ENCODE peak calls at places on chromosomes 16 and 17, in six cellular contexts. A, C, O, E, I and H are unnamed samples.

GRCh38 chr17:7351665-7352558 is at the start of gene KCTD11:
- DNase-seq in A (peak; percentile 70), C (peak; percentile 97), O (peak; percentile 51), E (peak; percentile 80), I (no peak), H (peak; percentile 97)

GRCh38 chr17:5234645-5235576 is at the start of gene SCIMP:
- DNase-seq in A (no peak), C (no peak), O (no peak), E (no peak), I (no peak), H (no peak)

GRCh38 chr17:17391575-17392370 is 85.0 kb upstream of the MED9 start:
- DNase-seq in A (peak; percentile 15), C (no peak), O (peak; percentile 85), E (peak; percentile 77), I (no peak), H (peak; percentile 66)

GRCh38 chr17:47942568-47942967 is 1.2 kb downstream of the PNPO start:
- DNase-seq in A (no peak), C (no peak), O (no peak), E (no peak), I (no peak), H (no peak)

GRCh38 chr17:26818736-26819135 is 475.2 kb upstream of the WSB1 start:
- DNase-seq in A (no peak), C (no peak), O (no peak), E (no peak), I (no peak), H (no peak)

GRCh38 chr16:54287758-54288591 is 1.4 kb upstream of the IRX3 start:
- DNase-seq in A (no peak), C (no peak), O (no peak), E (no peak), I (no peak), H (peak; percentile 64)

GRCh38 chr16:65500007-65500406 is 378.1 kb upstream of the CDH11 start:
- DNase-seq in A (no peak), C (no peak), O (no peak), E (no peak), I (no peak), H (no peak)

GRCh38 chr17:81607431-81607830 is 29.5 kb downstream of the NPLOC4 start:
- DNase-seq in A (no peak), C (no peak), O (no peak), E (no peak), I (no peak), H (no peak)

GRCh38 chr16:22890976-22891375 is 77.0 kb downstream of the HS3ST2 start:
- DNase-seq in A (no peak), C (no peak), O (no peak), E (no peak), I (no peak), H (no peak)

GRCh38 chr16:82456683-82457082 is 170.1 kb upstream of the CDH13 start:
- DNase-seq in A (no peak), C (no peak), O (no peak), E (peak; percentile 56), I (no peak), H (peak; percentile 88)

GRCh38 chr16:65285128-65286120 is 163.6 kb upstream of the CDH11 start:
- DNase-seq in A (no peak), C (no peak), O (no peak), E (no peak), I (no peak), H (no peak)

GRCh38 chr16:583470-583814 is 6.4 kb upstream of the RAB40C start:
- DNase-seq in A (no peak), C (no peak), O (no peak), E (no peak), I (no peak), H (peak; percentile 79)

GRCh38 chr16:65476556-65476955 is 354.7 kb upstream of the CDH11 start:
- DNase-seq in A (no peak), C (no peak), O (no peak), E (no peak), I (no peak), H (no peak)

GRCh38 chr16:48963901-48964615 is 317.6 kb downstream of the CBLN1 start:
- DNase-seq in A (no peak), C (no peak), O (no peak), E (no peak), I (no peak), H (no peak)

GRCh38 chr17:75319818-75320691 is 30.8 kb upstream of the SLC25A19 start:
- DNase-seq in A (no peak), C (no peak), O (no peak), E (no peak), I (no peak), H (no peak)